ENCODE peak calls at places on chromosomes 11 and 22, in five cellular contexts. Z is A549, H is PC-3, U is tibial artery, N is prostate gland. R is an unnamed sample.

GRCh38 chr11:121482231-121483129 is 29.7 kb upstream of the SORL1-AS1 start:
- DNase-seq in Z (no peak), H (no peak), U (no peak), N (no peak), R (no peak)

GRCh38 chr22:39994046-39994565 is 648 bp upstream of the FAM83F start:
- DNase-seq in Z (no peak), H (no peak), U (no peak), N (no peak), R (no peak)

GRCh38 chr11:130478204-130478701 is 29.8 kb downstream of the ADAMTS15 start:
- DNase-seq in Z (peak; percentile 71), H (peak; percentile 79), U (peak; percentile 91), N (no peak), R (no peak)

GRCh38 chr22:22593964-22594656 is 35.0 kb upstream of the PRAME start:
- DNase-seq in Z (no peak), H (peak; percentile 66), U (no peak), N (no peak), R (no peak)

GRCh38 chr11:44575288-44575672 is 9.8 kb downstream of the CD82 start:
- DNase-seq in Z (no peak), H (no peak), U (no peak), N (no peak), R (no peak)

GRCh38 chr11:22920939-22921565 is 60.8 kb upstream of the CCDC179 start:
- DNase-seq in Z (peak; percentile 7), H (peak; percentile 64), U (no peak), N (peak; percentile 7), R (no peak)

GRCh38 chr22:42794551-42795510 is 62.2 kb downstream of the ARFGAP3 start:
- DNase-seq in Z (no peak), H (no peak), U (peak; percentile 69), N (no peak), R (no peak)

GRCh38 chr11:109859325-109859724 is 233.9 kb upstream of the ZC3H12C start:
- DNase-seq in Z (no peak), H (peak; percentile 76), U (no peak), N (no peak), R (no peak)

GRCh38 chr11:106724293-106724892 is 293.9 kb downstream of the GUCY1A2 start:
- DNase-seq in Z (no peak), H (no peak), U (no peak), N (no peak), R (no peak)

GRCh38 chr11:9313648-9314290 is 624 bp downstream of the TMEM41B start:
- DNase-seq in Z (peak; percentile 37), H (peak; percentile 18), U (no peak), N (peak; percentile 8), R (no peak)

GRCh38 chr11:117058761-117059233 is 39.4 kb downstream of the SIK3 start:
- DNase-seq in Z (no peak), H (no peak), U (no peak), N (no peak), R (no peak)

GRCh38 chr11:120386774-120387371 is 50.7 kb downstream of the ARHGEF12 start:
- DNase-seq in Z (no peak), H (no peak), U (no peak), N (no peak), R (no peak)

GRCh38 chr22:36331912-36332622 is 55.7 kb downstream of the MYH9 start:
- DNase-seq in Z (peak; percentile 18), H (peak; percentile 68), U (peak; percentile 88), N (peak; percentile 71), R (no peak)

GRCh38 chr22:36332623-36333331 is 55.0 kb downstream of the MYH9 start:
- DNase-seq in Z (no peak), H (peak; percentile 89), U (peak; percentile 74), N (peak; percentile 92), R (no peak)

GRCh38 chr22:36330655-36331305 is 57.0 kb downstream of the MYH9 start:
- DNase-seq in Z (no peak), H (peak; percentile 46), U (peak; percentile 86), N (peak; percentile 62), R (no peak)

GRCh38 chr22:36330127-36330526 is 57.6 kb downstream of the MYH9 start:
- DNase-seq in Z (no peak), H (no peak), U (no peak), N (no peak), R (no peak)

GRCh38 chr22:36331306-36331911 is 56.4 kb downstream of the MYH9 start:
- DNase-seq in Z (peak; percentile 67), H (peak; percentile 96), U (peak; percentile 95), N (peak; percentile 80), R (peak; percentile 61)
- TF ChIP-seq CTCF in Z (no peak), H (no peak), U (peak; percentile 7), N (no peak), R (no peak)

GRCh38 chr11:70703141-70704052 is 305.1 kb downstream of the CTTN start:
- DNase-seq in Z (no peak), H (no peak), U (no peak), N (no peak), R (no peak)

GRCh38 chr11:70709596-70709995 is 311.3 kb downstream of the CTTN start:
- DNase-seq in Z (no peak), H (no peak), U (no peak), N (no peak), R (no peak)

GRCh38 chr11:70705097-70705496 is 306.8 kb downstream of the CTTN start:
- DNase-seq in Z (no peak), H (no peak), U (no peak), N (no peak), R (no peak)

GRCh38 chr11:70707821-70708220 is 309.5 kb downstream of the CTTN start:
- DNase-seq in Z (no peak), H (no peak), U (no peak), N (no peak), R (no peak)

DNA sequence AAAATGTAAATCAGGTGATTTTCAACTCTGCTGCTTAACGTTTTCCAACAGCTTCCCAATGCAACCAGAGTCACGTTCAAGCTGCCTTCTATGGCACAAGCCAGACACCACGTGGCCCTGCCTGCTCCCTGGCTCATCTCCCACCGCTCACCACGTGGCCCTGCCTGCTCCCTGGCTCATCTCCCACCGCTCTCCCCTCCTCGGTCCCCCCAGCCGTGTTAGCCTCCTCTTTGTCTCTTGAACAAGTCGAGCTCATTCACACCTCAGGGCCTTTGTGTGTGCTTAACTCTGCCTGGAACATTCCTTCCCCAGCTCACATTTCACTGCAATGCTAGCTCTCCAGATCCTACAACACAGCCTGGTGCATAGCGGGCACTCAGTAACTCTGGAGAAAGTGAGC is 307.6 kb downstream of the CTTN start:
- DNase-seq in Z (no peak), H (no peak), U (no peak), N (no peak), R (no peak)
- H3K9me3 ChIP-seq in Z (peaks cover 4% of the 10 kb centered on the region), H (no peaks in the 10 kb centered on the region), U (no peaks in the 10 kb centered on the region), N (no peaks in the 10 kb centered on the region), R (no peaks in the 10 kb centered on the region)

GRCh38 chr11:68857037-68857586 is 15.4 kb upstream of the CPT1A start:
- DNase-seq in Z (no peak), H (peak; percentile 22), U (no peak), N (no peak), R (no peak)

GRCh38 chr11:68855205-68855978 is 13.7 kb upstream of the CPT1A start:
- DNase-seq in Z (no peak), H (no peak), U (peak; percentile 79), N (peak; percentile 35), R (no peak)

GRCh38 chr11:68859123-68859522 is 17.4 kb upstream of the CPT1A start:
- DNase-seq in Z (no peak), H (no peak), U (no peak), N (no peak), R (no peak)

GRCh38 chr11:68852628-68853027 is 10.9 kb upstream of the CPT1A start:
- DNase-seq in Z (no peak), H (no peak), U (no peak), N (no peak), R (no peak)

DNA sequence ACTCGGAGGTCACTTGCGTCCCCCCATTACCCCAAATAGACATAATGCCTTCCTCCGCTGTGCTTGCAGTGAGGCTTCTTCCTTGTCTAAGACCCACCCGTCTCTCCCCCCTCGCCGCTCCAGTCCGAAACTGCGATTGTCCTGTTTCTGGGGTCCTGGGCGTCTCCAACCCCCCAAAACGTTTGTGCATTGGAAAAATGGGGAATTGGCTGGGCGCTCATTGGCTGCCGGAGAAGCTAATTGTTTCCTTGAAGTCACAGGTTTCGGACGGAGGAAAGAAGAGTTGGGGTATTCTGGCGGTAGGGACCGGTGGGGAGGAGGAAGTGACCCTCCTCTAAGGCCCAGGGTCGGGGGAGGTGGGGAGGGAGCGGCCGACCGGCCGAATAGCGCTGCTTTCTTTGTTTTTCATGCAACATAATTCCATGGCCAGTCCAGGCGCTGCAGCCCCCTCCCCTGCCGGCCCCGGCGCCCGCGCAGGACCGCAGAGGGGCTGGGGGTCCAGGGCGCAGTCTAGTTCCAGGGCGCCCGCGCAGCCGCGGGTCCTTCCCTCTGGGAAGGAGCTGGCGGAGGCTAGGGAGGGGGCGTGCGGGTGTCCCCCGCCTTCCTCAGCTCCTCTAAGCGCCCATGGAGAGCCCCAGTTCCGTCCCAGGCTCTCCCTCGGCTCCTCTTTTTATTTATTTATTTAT is 12.7 kb upstream of the CPT1A start:
- DNase-seq in Z (no peak), H (no peak), U (no peak), N (no peak), R (no peak)
- H3K4me3 ChIP-seq in Z (peak overlapping the region; percentile 30), H (no peak overlapping the region), U (peak overlapping the region; percentile 60), N (no peak overlapping the region), R (peak overlapping the region; percentile 50)

GRCh38 chr22:38285015-38285414 is 12.2 kb upstream of the TMEM184B start:
- DNase-seq in Z (no peak), H (no peak), U (no peak), N (no peak), R (no peak)
- TF ChIP-seq CTCF in Z (no peak), H (no peak), U (no peak), N (no peak), R (no peak)

GRCh38 chr22:49300951-49301397 is 526.7 kb downstream of the BRD1 start:
- DNase-seq in Z (no peak), H (no peak), U (peak; percentile 28), N (no peak), R (no peak)
- H3K9me3 ChIP-seq in Z (no peaks in the 10 kb centered on the region), H (no peaks in the 10 kb centered on the region), U (no peaks in the 10 kb centered on the region), N (no peaks in the 10 kb centered on the region), R (no peaks in the 10 kb centered on the region)

DNA sequence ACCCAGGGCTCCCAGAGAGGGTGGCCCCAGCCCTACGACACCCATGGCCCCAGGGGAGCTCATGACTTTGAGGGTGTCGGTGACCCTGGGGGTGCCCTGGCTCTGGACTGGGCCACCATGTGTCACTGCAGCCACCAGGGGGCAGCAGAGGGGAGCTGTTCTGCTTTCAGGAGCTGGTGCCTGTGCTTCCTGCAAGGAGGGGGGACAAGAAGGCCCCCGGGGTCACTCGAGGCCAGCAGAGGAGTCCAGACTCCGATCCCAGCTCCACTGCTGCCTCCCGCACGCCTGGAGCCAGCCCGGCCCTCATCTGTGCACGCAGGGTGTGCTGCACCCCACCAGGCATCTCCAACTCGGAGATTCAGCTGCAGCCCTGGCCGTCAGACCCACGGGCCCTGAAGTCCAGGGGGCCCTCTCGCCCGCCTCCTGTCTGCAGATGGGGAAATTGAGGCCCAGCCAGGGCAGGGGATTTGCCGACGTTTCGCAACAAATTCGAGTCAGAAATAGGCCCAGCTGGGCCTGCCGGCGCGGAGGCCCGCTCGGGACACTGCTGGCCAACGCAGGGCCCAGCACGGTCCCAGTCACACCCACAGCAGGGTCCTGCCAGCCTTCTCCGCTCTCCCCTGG is 29.5 kb upstream of the WNT7B start:
- DNase-seq in Z (peak; percentile 80), H (peak; percentile 85), U (peak; percentile 96), N (peak; percentile 85), R (peak; percentile 45)
- H3K4me3 ChIP-seq in Z (peak overlapping the region; percentile 35), H (peak overlapping the region; percentile 56), U (peak overlapping the region; percentile 30), N (no peak overlapping the region), R (peak overlapping the region; percentile 22)

R was measured in esophagus squamous epithelium.